ENCODE peak calls at places on chromosomes 4 and X, in four cellular contexts. W is Peyer's patch, N is aorta, F is upper lobe of left lung. B is an unnamed sample.

GRCh38 chr4:184383497-184384055 is 90.8 kb downstream of the IRF2 start:
- DNase-seq in F (peak; percentile 51), W (no peak), N (peak; percentile 74), B (no peak)

GRCh38 chrX:40152706-40153334 is 55.1 kb upstream of the BCOR start:
- DNase-seq in N (peak; percentile 78), F (peak; percentile 58), W (no peak), B (no peak)

GRCh38 chr4:26176621-26177121 is 144.1 kb upstream of the RBPJ start:
- DNase-seq in W (no peak), N (no peak), F (no peak), B (no peak)

GRCh38 chrX:78619829-78620228 is 39.3 kb downstream of the RTL3 start:
- DNase-seq in W (no peak), F (peak; percentile 23), N (peak; percentile 60), B (no peak)

GRCh38 chr4:7323872-7324650 is 110.7 kb downstream of the PSAPL1 start:
- DNase-seq in N (peak; percentile 29), W (no peak), F (no peak), B (no peak)

GRCh38 chrX:2714551-2714950 is 23.5 kb downstream of the CD99 start:
- DNase-seq in W (no peak), N (no peak), F (no peak), B (no peak)

GRCh38 chr4:17347445-17347844 is 164.4 kb downstream of the QDPR start:
- DNase-seq in N (no peak), W (no peak), F (no peak), B (no peak)

GRCh38 chrX:132058050-132058449 is 34.9 kb downstream of the STK26 start:
- DNase-seq in N (no peak), F (no peak), W (no peak), B (no peak)

GRCh38 chr4:137032242-137032641 is 500.1 kb downstream of the PCDH18 start:
- DNase-seq in W (no peak), N (no peak), F (no peak), B (no peak)

GRCh38 chr4:52840531-52841350 is 21.4 kb upstream of the RASL11B start:
- DNase-seq in N (no peak), F (no peak), W (no peak), B (no peak)

GRCh38 chrX:44871114-44871645 is 1.8 kb upstream of the KDM6A start:
- DNase-seq in F (peak; percentile 32), W (no peak), N (no peak), B (no peak)

GRCh38 chrX:26414534-26414933 is 198.6 kb downstream of the MAGEB5 start:
- DNase-seq in N (no peak), F (no peak), W (no peak), B (no peak)

GRCh38 chrX:155094468-155095061 is 23.3 kb downstream of the BRCC3 start:
- DNase-seq in F (no peak), W (no peak), N (no peak), B (no peak)

GRCh38 chr4:188960411-188961093 is 821.3 kb downstream of the TRIML1 start:
- DNase-seq in W (no peak), N (no peak), F (no peak), B (no peak)
- H3K27me3 ChIP-seq in W (no peaks in the 10 kb centered on the region), N (no peaks in the 10 kb centered on the region), F (no peaks in the 10 kb centered on the region), B (no peaks in the 10 kb centered on the region)

GRCh38 chr4:21898101-21898500 is 50.5 kb downstream of the KCNIP4 start:
- DNase-seq in N (no peak), W (no peak), F (no peak), B (no peak)

GRCh38 chr4:21896767-21897166 is 51.8 kb downstream of the KCNIP4 start:
- DNase-seq in F (no peak), W (no peak), N (no peak), B (no peak)

GRCh38 chr4:21900211-21900610 is 48.4 kb downstream of the KCNIP4 start:
- DNase-seq in W (no peak), N (no peak), F (no peak), B (no peak)

GRCh38 chr4:21901831-21902230 is 46.7 kb downstream of the KCNIP4 start:
- DNase-seq in W (no peak), F (no peak), N (no peak), B (no peak)

DNA sequence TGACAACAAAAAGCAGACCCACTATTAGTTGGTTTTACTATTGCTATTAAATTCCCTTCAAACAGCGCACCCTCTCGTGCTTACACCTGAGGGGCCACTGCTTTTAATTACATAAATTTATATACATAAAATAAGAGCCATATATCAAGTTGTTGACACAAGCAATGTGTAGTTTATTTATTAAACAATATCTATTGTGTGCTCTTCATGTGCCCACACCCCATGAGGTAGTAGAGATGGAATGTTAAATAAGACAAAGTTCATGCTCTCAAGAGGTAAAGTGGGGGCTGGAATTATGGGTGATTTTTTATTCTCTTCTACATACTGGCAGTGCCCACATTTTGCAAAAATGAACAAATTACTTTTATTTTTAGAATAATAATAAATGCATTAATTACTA is 47.3 kb downstream of the KCNIP4 start:
- DNase-seq in W (no peak), N (no peak), F (no peak), B (no peak)
- H3K9me3 ChIP-seq in W (no peaks in the 10 kb centered on the region), N (peaks cover 11% of the 10 kb centered on the region), F (no peaks in the 10 kb centered on the region), B (peaks cover 8% of the 10 kb centered on the region)

GRCh38 chr4:157079441-157079840 is 3.5 kb downstream of the GLRB start:
- DNase-seq in N (no peak), W (no peak), F (no peak), B (no peak)

GRCh38 chr4:157075811-157076577 is at the start of gene GLRB:
- DNase-seq in W (no peak), F (no peak), N (peak; percentile 57), B (no peak)

GRCh38 chr4:157080605-157081004 is 4.7 kb downstream of the GLRB start:
- DNase-seq in W (no peak), F (no peak), N (no peak), B (no peak)

GRCh38 chr4:157075401-157075800 is 549 bp upstream of the GLRB start:
- DNase-seq in N (no peak), F (no peak), W (no peak), B (no peak)

GRCh38 chr4:157076578-157076947 is 613 bp downstream of the GLRB start:
- DNase-seq in W (no peak), N (no peak), F (no peak), B (no peak)
- H3K4me3 ChIP-seq in W (peak overlapping the region; percentile 16), N (peak overlapping the region; percentile 33), F (peak overlapping the region; percentile 63), B (peak overlapping the region; percentile 56)

GRCh38 chrX:68889244-68889643 is 60.4 kb downstream of the EFNB1 start:
- DNase-seq in N (no peak), W (no peak), F (no peak), B (no peak)
- H3K27me3 ChIP-seq in N (no peaks in the 10 kb centered on the region), W (no peaks in the 10 kb centered on the region), F (no peaks in the 10 kb centered on the region), B (no peaks in the 10 kb centered on the region)

B was measured in vagina.